ENCODE peak calls at places on chromosome 21, in seven cellular contexts. T is CD8-positive, alpha-beta T cell; B is fibroblast of lung; P is heart left ventricle; D is body of pancreas; U is left ventricle myocardium inferior; N is psoas muscle. Y is an unnamed sample.

GRCh38 chr21:39313042-39313456 is 383 bp downstream of the BRWD1 start:
- DNase-seq in T (no peak), B (no peak), P (peak; percentile 74), D (no peak), U (no peak), N (no peak), Y (no peak)

GRCh38 chr21:15688809-15689208 is 41.0 kb upstream of the USP25 start:
- DNase-seq in T (no peak), B (peak; percentile 33), P (no peak), D (no peak), U (no peak), N (no peak), Y (no peak)

GRCh38 chr21:39669485-39669884 is 56.7 kb downstream of the B3GALT5 start:
- DNase-seq in T (no peak), B (no peak), P (no peak), D (no peak), U (no peak), N (no peak), Y (no peak)

GRCh38 chr21:45888361-45889009 is 93.1 kb upstream of the COL6A1 start:
- DNase-seq in T (no peak), B (no peak), P (no peak), D (no peak), U (no peak), N (no peak), Y (no peak)

GRCh38 chr21:45407629-45408247 is 2.8 kb downstream of the COL18A1 start:
- DNase-seq in T (no peak), B (no peak), P (peak; percentile 36), D (no peak), U (peak; percentile 15), N (peak; percentile 40), Y (no peak)

GRCh38 chr21:44920694-44921604 is at the start of gene ITGB2:
- DNase-seq in T (peak; percentile 28), B (no peak), P (peak; percentile 88), D (no peak), U (peak; percentile 56), N (peak; percentile 74), Y (no peak)

GRCh38 chr21:29585462-29585861 is 286.7 kb downstream of the BACH1 start:
- DNase-seq in T (no peak), B (no peak), P (no peak), D (peak; percentile 16), U (no peak), N (no peak), Y (no peak)

GRCh38 chr21:31470896-31471694 is 127.0 kb upstream of the TIAM1 start:
- DNase-seq in T (no peak), B (no peak), P (no peak), D (no peak), U (no peak), N (no peak), Y (no peak)

GRCh38 chr21:25396135-25396711 is 211.1 kb downstream of the MRPL39 start:
- DNase-seq in T (no peak), B (no peak), P (no peak), D (no peak), U (no peak), N (no peak), Y (no peak)

GRCh38 chr21:41885341-41886024 is 6.3 kb upstream of the PRDM15 start:
- DNase-seq in T (no peak), B (peak; percentile 65), P (no peak), D (peak; percentile 49), U (no peak), N (no peak), Y (no peak)
- TF ChIP-seq CTCF in T (no peak), B (peak; percentile 1), P (no peak), D (peak; percentile 35), U (no peak), N (no peak), Y (no peak)

GRCh38 chr21:34822957-34823356 is 154.2 kb downstream of the CLIC6 start:
- DNase-seq in T (no peak), B (no peak), P (no peak), D (no peak), U (no peak), N (no peak), Y (no peak)
- H3K27ac ChIP-seq in T (no peak overlapping the region), B (no peak overlapping the region), P (no peak overlapping the region), D (no peak overlapping the region), U (no peak overlapping the region), N (no peak overlapping the region), Y (no peak overlapping the region)

GRCh38 chr21:33395866-33396265 is 7.3 kb upstream of the IFNGR2 start:
- DNase-seq in T (no peak), B (peak; percentile 81), P (no peak), D (no peak), U (no peak), N (no peak), Y (no peak)
- TF ChIP-seq CTCF in T (no peak), B (no peak), P (no peak), D (no peak), U (no peak), N (no peak), Y (no peak)

GRCh38 chr21:36159356-36159921 is 2.8 kb downstream of the DOP1B start:
- DNase-seq in T (no peak), B (no peak), P (no peak), D (no peak), U (no peak), N (no peak), Y (no peak)

GRCh38 chr21:36155603-36156338 is 853 bp upstream of the DOP1B start:
- DNase-seq in T (no peak), B (no peak), P (no peak), D (peak; percentile 77), U (peak; percentile 21), N (peak; percentile 62), Y (no peak)

GRCh38 chr21:36160850-36161178 is 4.2 kb downstream of the DOP1B start:
- DNase-seq in T (no peak), B (no peak), P (no peak), D (no peak), U (no peak), N (no peak), Y (no peak)

GRCh38 chr21:36156815-36157670 is at the start of gene DOP1B:
- DNase-seq in T (peak; percentile 16), B (no peak), P (no peak), D (no peak), U (peak; percentile 21), N (no peak), Y (no peak)

GRCh38 chr21:36156339-36156814 is 247 bp upstream of the DOP1B start:
- DNase-seq in T (peak; percentile 100), B (peak; percentile 99), P (peak; percentile 100), D (peak; percentile 100), U (peak; percentile 100), N (peak; percentile 100), Y (peak; percentile 97)
- H3K27ac ChIP-seq in T (peak overlapping the region; percentile 65), B (no peak overlapping the region), P (peak overlapping the region; percentile 90), D (peak overlapping the region; percentile 91), U (peak overlapping the region; percentile 93), N (peak overlapping the region; percentile 79), Y (peak overlapping the region; percentile 57)

GRCh38 chr21:36478941-36479340 is 981 bp downstream of the CLDN14 start:
- DNase-seq in T (no peak), B (no peak), P (no peak), D (no peak), U (no peak), N (no peak), Y (no peak)
- TF ChIP-seq CTCF in T (no peak), B (peak; percentile 27), P (no peak), D (no peak), U (no peak), N (no peak), Y (no peak)

GRCh38 chr21:17609681-17610080 is 3.0 kb downstream of the BTG3 start:
- DNase-seq in T (no peak), B (no peak), P (no peak), D (no peak), U (no peak), N (no peak), Y (no peak)
- H3K27ac ChIP-seq in T (no peak overlapping the region), B (no peak overlapping the region), P (no peak overlapping the region), D (no peak overlapping the region), U (no peak overlapping the region), N (no peak overlapping the region), Y (no peak overlapping the region)

GRCh38 chr21:42308914-42309752 is 6.1 kb downstream of the TFF3 start:
- DNase-seq in T (no peak), B (no peak), P (no peak), D (no peak), U (no peak), N (no peak), Y (no peak)
- TF ChIP-seq CTCF in T (no peak), B (no peak), P (no peak), D (peak; percentile 22), U (no peak), N (no peak), Y (no peak)

DNA sequence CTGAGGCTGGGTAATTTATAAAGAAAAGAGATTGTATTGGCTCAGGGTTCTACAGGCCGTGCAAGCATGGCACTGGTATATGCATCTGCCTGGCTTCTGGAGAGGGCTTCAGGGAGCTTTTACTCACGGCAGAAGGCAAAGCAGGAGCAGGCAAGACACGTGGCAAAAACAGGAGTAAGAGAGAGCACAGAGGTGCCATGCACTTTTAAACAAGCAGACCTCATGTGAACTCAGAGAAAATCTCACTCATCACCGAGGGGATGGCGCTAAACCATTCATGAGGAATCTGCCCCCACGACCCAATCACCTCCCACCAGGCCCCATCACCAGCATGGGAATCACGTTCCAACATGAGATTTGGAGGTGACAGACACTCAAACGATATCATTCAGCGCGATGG is 400.7 kb upstream of the RUNX1 start:
- DNase-seq in T (no peak), B (no peak), P (no peak), D (no peak), U (no peak), N (no peak), Y (no peak)
- H3K27ac ChIP-seq in T (no peak overlapping the region), B (no peak overlapping the region), P (no peak overlapping the region), D (no peak overlapping the region), U (no peak overlapping the region), N (no peak overlapping the region), Y (no peak overlapping the region)

GRCh38 chr21:28336299-28336698 is 656.4 kb downstream of the LTN1 start:
- DNase-seq in T (no peak), B (peak; percentile 93), P (no peak), D (peak; percentile 58), U (no peak), N (no peak), Y (no peak)
- TF ChIP-seq CTCF in T (no peak), B (peak; percentile 57), P (peak; percentile 27), D (peak; percentile 74), U (peak; percentile 69), N (peak; percentile 61), Y (peak; percentile 33)

DNA sequence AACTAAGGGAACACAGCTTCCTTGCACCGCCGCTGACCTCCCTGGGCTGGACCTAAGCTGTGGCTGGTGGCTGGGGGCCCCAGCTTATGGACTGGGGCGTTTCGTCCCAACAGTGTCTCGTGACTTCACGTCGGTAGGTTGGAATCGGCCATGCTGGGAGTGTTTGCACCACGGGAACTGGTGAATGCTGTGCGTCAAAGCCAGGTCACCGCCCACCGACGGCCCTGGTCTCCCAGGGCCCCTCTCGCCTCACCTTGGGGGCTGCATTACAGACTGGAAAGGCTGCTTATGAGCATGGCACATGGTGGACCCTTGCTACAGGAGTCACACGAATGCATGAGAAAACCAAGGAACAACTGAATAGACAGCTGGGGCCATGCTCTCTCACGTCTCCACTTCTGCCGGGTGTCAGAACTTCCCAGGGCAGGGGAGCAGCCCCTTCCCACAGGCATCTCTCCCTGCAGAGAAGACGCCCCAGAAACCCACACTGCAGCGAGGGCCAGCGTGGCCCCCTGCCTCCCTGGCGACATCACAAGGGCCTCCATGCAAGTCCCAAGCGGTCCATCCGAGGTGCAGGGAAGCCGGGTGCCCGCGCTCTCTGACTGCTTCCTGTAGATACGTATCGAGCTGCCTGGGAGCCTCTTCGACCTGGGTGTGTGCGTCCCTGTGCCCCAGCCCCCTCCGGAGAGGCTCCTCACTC is 81.7 kb downstream of the SIK1 start:
- DNase-seq in T (no peak), B (no peak), P (no peak), D (no peak), U (no peak), N (no peak), Y (no peak)
- H3K27ac ChIP-seq in T (no peak overlapping the region), B (no peak overlapping the region), P (no peak overlapping the region), D (peak overlapping the region; percentile 82), U (no peak overlapping the region), N (no peak overlapping the region), Y (no peak overlapping the region)

Y was measured in thoracic aorta.